ENCODE peak calls at places on chromosomes 3 and 15, in six cellular contexts. K is endothelial cell; G is Right ventricle myocardium inferior; Y is activated T-helper 2 cell treated with anti-CD3 and anti-CD28 coated beads, Interferon-gamma antibody, Interleukin-2, Interleukin-4, amounts not matched to agents 10 μg/mL and 5 μg/mL and 100 μg/mL, durations not matched to agents 14 hours and 24 hours and 36 hours; N is Jurkat, Clone E6-1; I is activated CD4-positive, alpha-beta T cell treated with anti-CD3 and anti-CD28 coated beads, Interleukin-2, amount 50 U/mL, for 24 hours. R is an unnamed sample.

GRCh38 chr3:40477671-40478070 is 749 bp downstream of the ZNF619 start:
- DNase-seq in G (no peak), K (no peak), Y (no peak), N (no peak), I (no peak), R (no peak)

GRCh38 chr3:129627350-129628168 is 21.1 kb upstream of the PLXND1 start:
- DNase-seq in N (peak), K (peak), G (peak), Y (peak), I (no peak), R (peak)

GRCh38 chr3:196654006-196654405 is 14.5 kb downstream of the NRROS start:
- DNase-seq in Y (no peak), I (no peak), K (no peak), N (no peak), G (no peak), R (no peak)

GRCh38 chr15:84033793-84034553 is 201.6 kb upstream of the GOLGA6L4 start:
- DNase-seq in I (no peak), G (no peak), K (no peak), N (no peak), Y (no peak), R (no peak)

GRCh38 chr3:160330690-160331089 is 68.3 kb downstream of the IFT80 start:
- DNase-seq in N (no peak), I (no peak), Y (no peak), G (no peak), K (no peak), R (no peak)

GRCh38 chr3:182739619-182740018 is 53.7 kb upstream of the ATP11B start:
- DNase-seq in K (no peak), Y (no peak), N (no peak), G (no peak), I (no peak), R (peak)

GRCh38 chr15:100106732-100107131 is 235.0 kb downstream of the ADAMTS17 start:
- DNase-seq in Y (no peak), N (no peak), K (no peak), G (no peak), I (no peak), R (no peak)

GRCh38 chr15:99341786-99342185 is 90.5 kb downstream of the LRRC28 start:
- DNase-seq in G (no peak), N (no peak), I (no peak), Y (no peak), K (no peak), R (no peak)

GRCh38 chr3:14172480-14172879 is 5.9 kb downstream of the XPC start:
- DNase-seq in G (no peak), N (no peak), Y (no peak), I (no peak), K (no peak), R (no peak)

GRCh38 chr3:150755902-150756301 is 7.1 kb downstream of the SIAH2 start:
- DNase-seq in K (no peak), G (no peak), N (no peak), Y (no peak), I (no peak), R (no peak)

GRCh38 chr15:34783471-34783870 is 11.9 kb downstream of the ACTC1 start:
- DNase-seq in Y (no peak), G (no peak), K (no peak), N (no peak), I (no peak), R (no peak)

GRCh38 chr15:63880744-63881143 is 47.0 kb upstream of the HERC1 start:
- DNase-seq in G (no peak), Y (no peak), N (no peak), I (no peak), K (no peak), R (no peak)

GRCh38 chr15:62071711-62072308 is 5.0 kb downstream of the C2CD4A start:
- DNase-seq in Y (no peak), I (no peak), K (no peak), N (peak), G (no peak), R (peak)

GRCh38 chr3:29202368-29202767 is 78.5 kb upstream of the RBMS3 start:
- DNase-seq in I (no peak), K (no peak), Y (no peak), G (no peak), N (no peak), R (peak)

GRCh38 chr3:63349583-63350177 is 71.6 kb downstream of the SYNPR start:
- DNase-seq in K (peak), N (peak), I (no peak), Y (no peak), G (no peak), R (peak)